ENCODE peak calls at places on chromosomes 11 and 22, in nine cellular contexts. P, R, D, O, K, M, W, U and G are unnamed samples.

GRCh38 chr22:47543447-47543846 is 781.0 kb downstream of the TBC1D22A start:
- DNase-seq in P (no peak), D (no peak), U (no peak), K (no peak), R (no peak), O (no peak), M (no peak), W (no peak), G (no peak)

GRCh38 chr22:41888638-41889200 is 26.2 kb downstream of the SHISA8 start:
- DNase-seq in K (no peak), D (no peak), M (no peak), P (no peak), R (no peak), W (no peak), O (no peak), U (no peak), G (no peak)

GRCh38 chr22:22787805-22788459 is 99.7 kb upstream of the IGLL5 start:
- DNase-seq in P (peak; percentile 37), R (peak; percentile 76), D (peak; percentile 54), W (peak; percentile 82), M (peak; percentile 68), K (peak; percentile 37), U (peak; percentile 56), O (peak; percentile 68), G (peak; percentile 58)

GRCh38 chr11:35247863-35248262 is 108.9 kb downstream of the CD44 start:
- DNase-seq in R (no peak), O (no peak), U (peak; percentile 4), P (no peak), M (no peak), D (no peak), K (no peak), W (no peak), G (no peak)

GRCh38 chr22:37253164-37253660 is 9.1 kb upstream of the RAC2 start:
- DNase-seq in R (no peak), D (no peak), K (no peak), U (no peak), O (no peak), W (no peak), M (no peak), P (no peak), G (no peak)

GRCh38 chr11:66883021-66883968 is 26.4 kb downstream of the LRFN4 start:
- DNase-seq in D (peak; percentile 68), M (peak; percentile 56), K (peak; percentile 74), O (no peak), P (peak; percentile 87), U (peak; percentile 27), W (peak; percentile 75), R (peak; percentile 77), G (peak; percentile 62)

GRCh38 chr11:32580967-32581366 is 2.7 kb upstream of the EIF3M start:
- DNase-seq in O (no peak), P (no peak), R (no peak), K (no peak), D (no peak), U (no peak), M (peak; percentile 55), W (no peak), G (peak; percentile 37)

GRCh38 chr22:45291931-45292290 is 7.2 kb downstream of the UPK3A start:
- DNase-seq in M (no peak), P (no peak), K (no peak), O (no peak), D (no peak), U (no peak), R (no peak), W (no peak), G (no peak)

GRCh38 chr11:17541330-17541885 is 2.8 kb downstream of the USH1C start:
- DNase-seq in D (no peak), U (no peak), K (no peak), M (no peak), R (no peak), P (no peak), W (no peak), O (no peak), G (no peak)

GRCh38 chr11:34050967-34051348 is 573 bp upstream of the CAPRIN1 start:
- DNase-seq in R (no peak), M (no peak), P (no peak), D (no peak), K (no peak), W (no peak), U (no peak), O (no peak), G (peak; percentile 44)

GRCh38 chr11:63767415-63768231 is 952 bp downstream of the ZFTA start:
- DNase-seq in P (peak; percentile 64), M (peak; percentile 73), U (peak; percentile 24), K (peak; percentile 19), D (peak; percentile 60), O (peak; percentile 39), W (peak; percentile 69), R (peak; percentile 56), G (peak; percentile 87)

GRCh38 chr11:16793511-16793910 is 55.1 kb downstream of the C11orf58 start:
- DNase-seq in D (no peak), U (no peak), K (no peak), M (no peak), W (no peak), P (no peak), R (no peak), O (no peak), G (no peak)

GRCh38 chr22:37459211-37459610 is 27.0 kb downstream of the MFNG start:
- DNase-seq in W (no peak), O (no peak), K (peak; percentile 50), R (no peak), M (no peak), D (peak; percentile 55), P (no peak), U (no peak), G (no peak)

GRCh38 chr11:117931971-117932370 is 2.8 kb upstream of the TMPRSS13 start:
- DNase-seq in W (no peak), U (no peak), R (peak; percentile 49), P (no peak), O (no peak), M (peak; percentile 17), D (peak; percentile 36), K (no peak), G (no peak)

GRCh38 chr11:2591805-2592204 is 108.0 kb downstream of the KCNQ1OT1 start:
- DNase-seq in R (no peak), W (no peak), U (no peak), O (no peak), M (no peak), D (no peak), P (no peak), K (no peak), G (no peak)

GRCh38 chr22:37990302-37990701 is 5.9 kb upstream of the SOX10 start:
- DNase-seq in O (no peak), W (no peak), D (no peak), K (no peak), M (no peak), R (no peak), U (no peak), P (no peak), G (no peak)

GRCh38 chr11:12602421-12602820 is 71.8 kb upstream of the TEAD1 start:
- DNase-seq in D (no peak), M (no peak), K (no peak), U (no peak), P (no peak), O (no peak), R (no peak), W (no peak), G (peak; percentile 62)

GRCh38 chr11:69232821-69233760 is 60.9 kb upstream of the MYEOV start:
- DNase-seq in D (no peak), K (no peak), R (no peak), M (no peak), U (no peak), P (no peak), O (no peak), W (no peak), G (no peak)

GRCh38 chr11:64534391-64534801 is 56.6 kb upstream of the SLC22A12 start:
- DNase-seq in U (no peak), W (no peak), R (no peak), K (no peak), M (no peak), P (no peak), O (no peak), D (no peak), G (no peak)

GRCh38 chr11:95891423-95892177 is 32.3 kb downstream of the MTMR2 start:
- DNase-seq in D (no peak), O (no peak), M (no peak), U (no peak), R (no peak), W (no peak), K (no peak), P (no peak), G (no peak)

GRCh38 chr11:121104223-121104831 is 3.3 kb downstream of the TECTA start:
- DNase-seq in W (no peak), D (no peak), K (no peak), M (no peak), U (no peak), P (no peak), R (no peak), O (no peak), G (no peak)

GRCh38 chr11:118621898-118622375 is 14.5 kb downstream of the PHLDB1 start:
- DNase-seq in K (no peak), U (no peak), W (no peak), R (peak; percentile 29), O (no peak), M (peak; percentile 23), D (no peak), P (no peak), G (no peak)

GRCh38 chr11:67664696-67665536 is 9.5 kb downstream of the ALDH3B2 start:
- DNase-seq in D (no peak), M (no peak), O (no peak), U (no peak), P (no peak), K (no peak), R (no peak), W (no peak), G (no peak)

GRCh38 chr11:120337896-120338840 is 2.0 kb downstream of the ARHGEF12 start:
- DNase-seq in O (no peak), D (no peak), W (peak; percentile 10), M (peak; percentile 42), K (no peak), P (no peak), U (no peak), R (no peak), G (peak; percentile 49)

GRCh38 chr11:27429740-27430451 is 42.7 kb downstream of the LGR4 start:
- DNase-seq in M (peak; percentile 21), K (no peak), R (no peak), U (no peak), D (no peak), P (no peak), W (no peak), O (no peak), G (no peak)

GRCh38 chr11:42951266-42951665 is 360.5 kb upstream of the API5 start:
- DNase-seq in K (peak; percentile 8), P (no peak), M (no peak), O (no peak), W (no peak), U (no peak), R (no peak), D (no peak), G (no peak)